ENCODE peak calls at places on chromosome 6, in five cellular contexts. R, Q, K, D and X are unnamed samples.

GRCh38 chr6:136251394-136251793 is 1.3 kb upstream of the MTFR2 start:
- DNase-seq in R (no peak), Q (no peak), K (no peak), D (no peak), X (no peak)

GRCh38 chr6:13259393-13259792 is 68.9 kb downstream of the TBC1D7 start:
- DNase-seq in R (peak), Q (no peak), K (no peak), D (no peak), X (no peak)

GRCh38 chr6:71473908-71474307 is 185.3 kb downstream of the OGFRL1 start:
- DNase-seq in R (no peak), Q (no peak), K (peak), D (no peak), X (no peak)

GRCh38 chr6:2149370-2150006 is 95.9 kb downstream of the GMDS start:
- DNase-seq in R (no peak), Q (no peak), K (no peak), D (peak), X (no peak)

GRCh38 chr6:130018830-130019795 is 732 bp downstream of the L3MBTL3 start:
- DNase-seq in R (peak), Q (no peak), K (peak), D (peak), X (peak)

GRCh38 chr6:112367655-112368054 is 20.5 kb downstream of the RFPL4B start:
- DNase-seq in R (no peak), Q (no peak), K (no peak), D (no peak), X (no peak)

GRCh38 chr6:17280552-17281090 is 540 bp upstream of the RBM24 start:
- DNase-seq in R (no peak), Q (no peak), K (no peak), D (no peak), X (no peak)

GRCh38 chr6:52640170-52640569 is 30.7 kb upstream of the TMEM14A start:
- DNase-seq in R (no peak), Q (no peak), K (no peak), D (peak), X (peak)

GRCh38 chr6:143973097-143973979 is 34.7 kb downstream of the PLAGL1 start:
- DNase-seq in R (no peak), Q (no peak), K (no peak), D (no peak), X (no peak)

GRCh38 chr6:122128445-122128844 is 271.0 kb upstream of the HSF2 start:
- DNase-seq in R (no peak), Q (no peak), K (no peak), D (no peak), X (no peak)

GRCh38 chr6:56842602-56843475 is 112.1 kb upstream of the BEND6 start:
- DNase-seq in R (peak), Q (no peak), K (peak), D (peak), X (peak)

GRCh38 chr6:35318200-35318844 is 20.7 kb downstream of the DEF6 start:
- DNase-seq in R (no peak), Q (no peak), K (peak), D (peak), X (peak)

GRCh38 chr6:1949533-1949932 is 295.9 kb downstream of the GMDS start:
- DNase-seq in R (no peak), Q (no peak), K (peak), D (no peak), X (no peak)

GRCh38 chr6:3484240-3484639 is 27.4 kb upstream of the SLC22A23 start:
- DNase-seq in R (no peak), Q (no peak), K (peak), D (no peak), X (no peak)

GRCh38 chr6:34027445-34027936 is 118.4 kb downstream of the GRM4 start:
- DNase-seq in R (peak), Q (peak), K (peak), D (peak), X (peak)

GRCh38 chr6:74073429-74073828 is 377.4 kb downstream of the CD109 start:
- DNase-seq in R (no peak), Q (no peak), K (peak), D (no peak), X (no peak)

GRCh38 chr6:114304304-114304887 is 38.4 kb downstream of the HS3ST5 start:
- DNase-seq in R (peak), Q (no peak), K (peak), D (peak), X (peak)

GRCh38 chr6:13494137-13494536 is 6.7 kb upstream of the GFOD1 start:
- DNase-seq in R (no peak), Q (no peak), K (no peak), D (no peak), X (no peak)

GRCh38 chr6:137536104-137536773 is 42.0 kb upstream of the OLIG3 start:
- DNase-seq in R (no peak), Q (no peak), K (no peak), D (no peak), X (no peak)

GRCh38 chr6:152295346-152295745 is 341.8 kb downstream of the SYNE1 start:
- DNase-seq in R (no peak), Q (no peak), K (peak), D (no peak), X (no peak)

GRCh38 chr6:29216528-29216927 is 45.8 kb downstream of the OR2J2 start:
- DNase-seq in R (no peak), Q (no peak), K (no peak), D (no peak), X (no peak)

GRCh38 chr6:151675746-151676459 is 131.6 kb upstream of the ESR1 start:
- DNase-seq in R (peak), Q (peak), K (peak), D (peak), X (peak)

GRCh38 chr6:133964052-133964451 is 11.0 kb downstream of the TBPL1 start:
- DNase-seq in R (no peak), Q (no peak), K (peak), D (no peak), X (no peak)

GRCh38 chr6:90917371-90917770 is 330.5 kb upstream of the MAP3K7 start:
- DNase-seq in R (no peak), Q (no peak), K (no peak), D (no peak), X (no peak)

GRCh38 chr6:40349566-40350192 is 237.5 kb downstream of the LRFN2 start:
- DNase-seq in R (no peak), Q (no peak), K (no peak), D (no peak), X (no peak)

GRCh38 chr6:100470721-100471120 is 6.0 kb upstream of the SIM1 start:
- DNase-seq in R (peak), Q (no peak), K (no peak), D (no peak), X (no peak)

GRCh38 chr6:81977488-81977887 is 225.0 kb upstream of the TENT5A start:
- DNase-seq in R (no peak), Q (no peak), K (peak), D (no peak), X (no peak)

GRCh38 chr6:52305948-52306767 is 21.6 kb upstream of the MCM3 start:
- DNase-seq in R (peak), Q (no peak), K (no peak), D (no peak), X (no peak)

GRCh38 chr6:104940881-104941693 is 15.8 kb upstream of the LIN28B start:
- DNase-seq in R (no peak), Q (no peak), K (peak), D (peak), X (no peak)

GRCh38 chr6:119672725-119673124 is 323.2 kb upstream of the MAN1A1 start:
- DNase-seq in R (no peak), Q (no peak), K (no peak), D (peak), X (no peak)

GRCh38 chr6:19327684-19328083 is 509.5 kb upstream of the ID4 start:
- DNase-seq in R (no peak), Q (no peak), K (no peak), D (no peak), X (peak)